ENCODE peak calls at places on chromosomes 13 and 19, in four cellular contexts. S, K, N and J are unnamed samples.

GRCh38 chr19:35365303-35365702 is 5.6 kb upstream of the GPR42 start:
- DNase-seq in N (no peak), K (no peak), S (no peak), J (no peak)

GRCh38 chr13:38264363-38265134 is 85.1 kb upstream of the UFM1 start:
- DNase-seq in S (no peak), N (no peak), K (no peak), J (no peak)

GRCh38 chr19:3722443-3723109 is 14.4 kb downstream of the TJP3 start:
- DNase-seq in N (no peak), S (no peak), K (peak; percentile 84), J (no peak)

GRCh38 chr19:48368942-48369341 is 4.8 kb downstream of the SYNGR4 start:
- DNase-seq in K (peak; percentile 84), S (no peak), N (no peak), J (no peak)

GRCh38 chr19:2856457-2857055 is 10.6 kb upstream of the ZNF556 start:
- DNase-seq in S (no peak), K (no peak), N (no peak), J (no peak)

GRCh38 chr19:31905980-31906948 is 439.1 kb upstream of the ZNF507 start:
- DNase-seq in N (no peak), K (no peak), S (no peak), J (no peak)

GRCh38 chr13:109859898-109860297 is 73.5 kb upstream of the IRS2 start:
- DNase-seq in K (no peak), N (no peak), S (no peak), J (no peak)

GRCh38 chr13:51067376-51068125 is 43.5 kb downstream of the C13orf42 start:
- DNase-seq in K (no peak), N (peak; percentile 20), S (no peak), J (no peak)

GRCh38 chr13:113723400-113724015 is 35.5 kb upstream of the TMEM255B start:
- DNase-seq in K (no peak), N (no peak), S (no peak), J (no peak)

GRCh38 chr19:2443785-2444182 is 13.0 kb downstream of the LMNB2 start:
- DNase-seq in N (no peak), S (no peak), K (no peak), J (no peak)

GRCh38 chr13:78147905-78148304 is 229.3 kb upstream of the EDNRB start:
- DNase-seq in N (no peak), K (no peak), S (peak; percentile 75), J (no peak)

GRCh38 chr13:44278164-44278563 is 95.5 kb upstream of the SERP2 start:
- DNase-seq in N (no peak), S (peak; percentile 62), K (no peak), J (no peak)

GRCh38 chr13:93794197-93794885 is 567.7 kb downstream of the GPC6 start:
- DNase-seq in K (no peak), N (no peak), S (no peak), J (no peak)

GRCh38 chr19:46299004-46299509 is 2.2 kb downstream of the HIF3A start:
- DNase-seq in N (peak; percentile 97), S (peak; percentile 95), K (peak; percentile 99), J (no peak)

DNA sequence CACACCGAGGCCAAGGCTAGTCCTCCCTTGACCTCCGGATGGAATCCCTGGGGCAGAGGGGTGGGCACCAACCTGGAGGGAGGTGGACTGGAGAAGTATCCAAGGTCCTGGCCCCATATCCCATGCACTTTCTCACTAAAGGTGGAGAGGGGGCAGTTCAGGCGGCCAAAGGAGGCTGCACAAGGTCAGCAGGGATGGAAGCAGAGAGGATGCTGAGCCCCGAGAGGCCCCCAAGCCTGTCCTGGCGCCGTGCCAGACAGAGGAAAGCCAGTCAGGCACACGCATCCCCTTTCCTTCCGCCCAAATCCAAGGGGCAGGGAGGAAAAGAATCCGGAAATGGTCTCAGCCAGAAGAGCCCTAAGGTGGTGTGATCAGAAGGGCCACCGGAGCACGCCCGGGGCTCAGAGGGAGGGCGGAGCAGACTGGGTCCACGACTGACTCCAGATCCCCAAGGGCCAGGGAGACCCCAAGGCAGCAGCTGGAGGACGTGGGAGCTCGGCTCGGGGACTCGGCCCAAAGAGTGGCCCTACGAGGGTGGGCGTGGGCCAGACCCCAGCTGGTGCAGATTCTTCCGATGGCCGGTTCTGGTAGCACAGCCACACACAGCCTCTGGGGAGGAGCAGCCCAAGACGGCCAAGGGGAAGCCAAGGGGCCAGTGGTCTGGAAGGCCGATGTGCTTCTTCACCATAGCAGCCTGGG is 60.0 kb downstream of the MLLT1 start:
- DNase-seq in K (no peak), N (no peak), S (peak; percentile 49), J (no peak)
- H3K4me1 ChIP-seq in K (peaks cover 2% of the 10 kb centered on the region), N (peaks cover 58% of the 10 kb centered on the region), S (peaks cover 22% of the 10 kb centered on the region), J (peaks cover 54% of the 10 kb centered on the region)

GRCh38 chr13:112057434-112057735 is 9.6 kb upstream of the SOX1 start:
- DNase-seq in S (no peak), N (no peak), K (no peak), J (no peak)

GRCh38 chr13:112055417-112056206 is 11.3 kb upstream of the SOX1 start:
- DNase-seq in N (no peak), K (no peak), S (no peak), J (no peak)

GRCh38 chr13:112057736-112058518 is 9.0 kb upstream of the SOX1 start:
- DNase-seq in N (no peak), S (peak; percentile 6), K (no peak), J (no peak)

GRCh38 chr13:112056284-112056727 is 10.6 kb upstream of the SOX1 start:
- DNase-seq in K (no peak), N (no peak), S (no peak), J (no peak)

GRCh38 chr13:112056739-112057433 is 10.1 kb upstream of the SOX1 start:
- DNase-seq in K (no peak), N (no peak), S (no peak), J (no peak)
- H3K4me1 ChIP-seq in K (no peaks in the 10 kb centered on the region), N (peaks cover 25% of the 10 kb centered on the region), S (no peaks in the 10 kb centered on the region), J (no peaks in the 10 kb centered on the region)

GRCh38 chr19:16323532-16323931 is 1.1 kb upstream of the KLF2 start:
- DNase-seq in S (no peak), N (no peak), K (no peak), J (no peak)
- H3K4me1 ChIP-seq in S (peaks cover 24% of the 10 kb centered on the region), N (peaks cover 33% of the 10 kb centered on the region), K (peaks cover 3% of the 10 kb centered on the region), J (peaks cover 21% of the 10 kb centered on the region)

DNA sequence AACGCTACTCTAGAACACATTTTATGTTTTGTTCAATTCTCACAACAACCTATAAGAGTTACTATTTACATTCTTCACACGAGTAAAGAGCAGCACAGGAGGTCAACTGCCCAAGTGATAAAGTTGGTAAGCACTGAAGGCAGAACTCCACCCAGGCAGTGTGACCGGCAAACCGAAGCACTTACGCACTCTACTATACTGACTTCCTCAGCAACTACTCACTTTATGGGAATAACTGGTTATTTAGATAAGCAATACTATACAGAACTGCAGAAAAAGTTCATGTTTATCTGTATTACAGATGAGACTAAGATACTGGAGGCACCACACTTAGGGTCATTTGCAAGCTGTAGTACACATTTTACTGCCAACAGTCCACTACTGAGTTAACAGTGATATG is 28.8 kb downstream of the FOXO1 start:
- DNase-seq in K (peak; percentile 63), N (peak; percentile 40), S (peak; percentile 45), J (no peak)
- H3K4me1 ChIP-seq in K (peaks cover 10% of the 10 kb centered on the region), N (peaks cover 65% of the 10 kb centered on the region), S (peaks cover 29% of the 10 kb centered on the region), J (peaks cover 34% of the 10 kb centered on the region)

DNA sequence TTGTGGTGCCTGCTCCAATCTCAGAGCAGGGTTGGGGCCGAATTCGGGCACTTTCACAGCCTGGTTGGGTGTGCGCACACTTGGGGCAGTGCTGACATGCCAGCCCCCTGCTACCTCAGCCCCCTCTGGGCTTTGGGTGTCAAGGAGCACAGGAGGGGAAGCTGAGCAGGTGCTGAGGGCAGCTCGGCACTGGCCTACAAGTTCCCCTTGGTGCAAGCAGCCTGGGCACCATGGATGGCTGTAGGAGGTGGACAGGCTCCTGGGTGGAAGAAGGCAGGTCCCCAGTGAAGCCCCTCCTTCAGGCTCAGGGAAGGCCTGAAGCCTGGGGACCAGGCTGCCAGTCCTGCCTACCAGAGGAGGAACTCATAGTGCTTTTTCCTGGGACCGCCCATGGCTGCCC is 326.6 kb downstream of the NDFIP2 start:
- DNase-seq in S (no peak), K (no peak), N (no peak), J (no peak)
- H3K4me1 ChIP-seq in S (peaks cover 24% of the 10 kb centered on the region), K (no peaks in the 10 kb centered on the region), N (no peaks in the 10 kb centered on the region), J (no peaks in the 10 kb centered on the region)

DNA sequence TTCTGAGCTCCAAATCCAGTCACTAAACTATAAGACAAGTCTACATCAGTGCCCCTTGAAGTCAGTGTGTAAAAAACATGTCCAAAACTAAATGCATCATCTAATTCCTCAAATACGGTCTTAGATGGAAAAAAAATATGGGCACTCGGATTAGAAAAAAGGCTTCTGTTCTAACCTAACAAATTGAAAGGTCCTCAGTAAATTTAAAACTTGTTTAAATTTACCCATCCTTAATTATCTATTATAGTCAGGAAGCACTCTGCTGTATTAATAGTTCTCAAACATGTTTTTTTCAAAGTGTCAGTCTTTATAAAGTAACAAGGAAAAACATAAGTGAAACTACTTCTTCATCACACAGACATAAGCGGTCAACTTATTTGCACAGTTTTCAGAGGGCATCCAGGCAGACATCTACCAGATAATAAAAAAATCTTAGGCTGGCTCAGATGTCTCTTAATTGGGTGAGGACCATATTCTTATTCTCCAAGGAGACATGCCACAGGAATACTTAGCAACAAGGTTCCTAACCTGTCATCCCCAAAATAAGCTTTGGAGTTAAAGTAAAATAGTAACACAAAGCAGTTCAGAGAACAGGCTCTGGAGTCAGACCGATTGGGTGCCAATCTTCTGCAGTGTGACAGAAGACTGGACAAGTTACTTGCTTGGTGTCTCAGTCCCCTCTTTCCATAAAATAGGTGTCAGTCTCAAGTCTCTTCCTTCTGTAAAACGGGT is 33.4 kb downstream of the ELF1 start:
- DNase-seq in S (peak; percentile 59), N (no peak), K (no peak), J (no peak)
- H3K4me1 ChIP-seq in S (peaks cover 43% of the 10 kb centered on the region), N (peaks cover 66% of the 10 kb centered on the region), K (peaks cover 16% of the 10 kb centered on the region), J (peaks cover 100% of the 10 kb centered on the region)

DNA sequence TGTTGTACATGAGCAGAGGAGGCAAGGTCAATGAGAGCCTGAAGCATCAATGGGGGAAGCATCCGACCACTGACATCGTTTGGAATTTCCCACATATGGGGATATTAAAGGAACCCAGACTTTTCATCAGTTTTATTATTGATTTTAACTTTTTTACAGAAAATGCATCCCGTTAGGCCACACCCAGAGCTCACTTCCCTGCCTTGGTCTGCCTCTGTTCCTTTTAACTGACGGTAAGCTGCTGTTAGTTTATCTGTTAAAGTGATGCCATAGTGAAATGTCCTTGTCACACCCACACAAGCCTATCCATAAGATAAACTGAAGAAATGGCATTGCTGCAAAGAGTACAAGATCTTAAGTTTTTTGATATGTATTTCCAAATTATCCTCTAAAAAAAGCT is 43.9 kb downstream of the MIPEP start:
- DNase-seq in K (no peak), S (no peak), N (no peak), J (no peak)
- H3K4me1 ChIP-seq in K (no peaks in the 10 kb centered on the region), S (no peaks in the 10 kb centered on the region), N (peaks cover 15% of the 10 kb centered on the region), J (peaks cover 12% of the 10 kb centered on the region)

DNA sequence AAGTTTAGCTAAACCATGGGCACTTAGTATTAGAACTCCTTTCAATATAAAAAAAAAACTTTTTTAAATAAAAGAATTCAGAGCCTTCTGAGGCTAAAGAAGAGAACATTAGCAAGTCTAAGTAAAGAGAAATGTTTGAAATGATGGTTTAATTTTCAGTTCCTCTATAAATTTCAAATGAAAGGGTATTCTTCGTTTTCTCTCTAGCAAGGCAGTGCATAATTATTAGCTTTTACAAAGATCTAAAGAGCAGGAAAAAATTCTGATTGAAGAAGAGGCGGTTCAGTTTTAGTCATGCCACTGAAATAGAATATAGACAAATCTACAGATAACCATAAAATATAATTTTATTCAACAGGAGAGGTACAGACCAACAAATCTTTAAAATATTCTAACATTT is 18.0 kb downstream of the SUCLA2 start:
- DNase-seq in S (no peak), N (no peak), K (no peak), J (no peak)
- H3K4me1 ChIP-seq in S (no peaks in the 10 kb centered on the region), N (no peaks in the 10 kb centered on the region), K (no peaks in the 10 kb centered on the region), J (no peaks in the 10 kb centered on the region)